ENCODE peak calls at places on chromosomes 3 and 15, in eight cellular contexts. One of them, this sample, is unnamed.

GRCh38 chr15:84810073-84810840 is 6.9 kb upstream of the ALPK3 start:
- DNase-seq in upper lobe of right lung: peak; percentile 40
- DNase-seq in colonic mucosa: no peak
- DNase-seq in fibroblast of pulmonary artery: no peak
- DNase-seq in fibroblast of lung: peak; percentile 38
- DNase-seq in K562: no peak
- DNase-seq in CD8-positive, alpha-beta T cell: no peak
- DNase-seq in adrenal gland: no peak
- DNase-seq in this sample: no peak

GRCh38 chr3:34865350-34865749 is 774.0 kb upstream of the ARPP21 start:
- DNase-seq in upper lobe of right lung: no peak
- DNase-seq in colonic mucosa: no peak
- DNase-seq in fibroblast of pulmonary artery: no peak
- DNase-seq in fibroblast of lung: no peak
- DNase-seq in K562: no peak
- DNase-seq in CD8-positive, alpha-beta T cell: no peak
- DNase-seq in adrenal gland: no peak
- DNase-seq in this sample: no peak

GRCh38 chr15:100092034-100092433 is 249.7 kb downstream of the ADAMTS17 start:
- DNase-seq in upper lobe of right lung: no peak
- DNase-seq in colonic mucosa: no peak
- DNase-seq in fibroblast of pulmonary artery: no peak
- DNase-seq in fibroblast of lung: no peak
- DNase-seq in K562: no peak
- DNase-seq in CD8-positive, alpha-beta T cell: no peak
- DNase-seq in adrenal gland: no peak
- DNase-seq in this sample: no peak

GRCh38 chr15:101000271-101000681 is 81.1 kb downstream of the LRRK1 start:
- DNase-seq in upper lobe of right lung: no peak
- DNase-seq in colonic mucosa: no peak
- DNase-seq in fibroblast of pulmonary artery: peak; percentile 44
- DNase-seq in fibroblast of lung: peak; percentile 69
- DNase-seq in K562: no peak
- DNase-seq in CD8-positive, alpha-beta T cell: no peak
- DNase-seq in adrenal gland: no peak
- DNase-seq in this sample: no peak

GRCh38 chr3:185537369-185537970 is 14.9 kb downstream of the LIPH start:
- DNase-seq in upper lobe of right lung: no peak
- DNase-seq in colonic mucosa: peak; percentile 77
- DNase-seq in fibroblast of pulmonary artery: peak; percentile 94
- DNase-seq in fibroblast of lung: peak; percentile 94
- DNase-seq in K562: peak; percentile 82
- DNase-seq in CD8-positive, alpha-beta T cell: no peak
- DNase-seq in adrenal gland: no peak
- DNase-seq in this sample: peak; percentile 85

GRCh38 chr3:101270158-101270557 is 50.2 kb downstream of the IMPG2 start:
- DNase-seq in upper lobe of right lung: no peak
- DNase-seq in colonic mucosa: no peak
- DNase-seq in fibroblast of pulmonary artery: no peak
- DNase-seq in fibroblast of lung: no peak
- DNase-seq in K562: no peak
- DNase-seq in CD8-positive, alpha-beta T cell: no peak
- DNase-seq in adrenal gland: no peak
- DNase-seq in this sample: no peak

GRCh38 chr3:21117397-21117796 is 633.6 kb downstream of the ZNF385D start:
- DNase-seq in upper lobe of right lung: no peak
- DNase-seq in colonic mucosa: no peak
- DNase-seq in fibroblast of pulmonary artery: no peak
- DNase-seq in fibroblast of lung: peak; percentile 4
- DNase-seq in K562: no peak
- DNase-seq in CD8-positive, alpha-beta T cell: no peak
- DNase-seq in adrenal gland: no peak
- DNase-seq in this sample: no peak

GRCh38 chr3:62811119-62811518 is 64.1 kb downstream of the CADPS start:
- DNase-seq in upper lobe of right lung: no peak
- DNase-seq in colonic mucosa: no peak
- DNase-seq in fibroblast of pulmonary artery: no peak
- DNase-seq in fibroblast of lung: no peak
- DNase-seq in K562: no peak
- DNase-seq in CD8-positive, alpha-beta T cell: no peak
- DNase-seq in adrenal gland: no peak
- DNase-seq in this sample: no peak

GRCh38 chr3:132456141-132456540 is 38.8 kb downstream of the DNAJC13 start:
- DNase-seq in upper lobe of right lung: no peak
- DNase-seq in colonic mucosa: no peak
- DNase-seq in fibroblast of pulmonary artery: no peak
- DNase-seq in fibroblast of lung: no peak
- DNase-seq in K562: no peak
- DNase-seq in CD8-positive, alpha-beta T cell: no peak
- DNase-seq in adrenal gland: no peak
- DNase-seq in this sample: no peak

GRCh38 chr3:110856916-110857315 is 214.7 kb upstream of the NECTIN3 start:
- DNase-seq in upper lobe of right lung: no peak
- DNase-seq in colonic mucosa: no peak
- DNase-seq in fibroblast of pulmonary artery: no peak
- DNase-seq in fibroblast of lung: no peak
- DNase-seq in K562: no peak
- DNase-seq in CD8-positive, alpha-beta T cell: no peak
- DNase-seq in adrenal gland: no peak
- DNase-seq in this sample: no peak

GRCh38 chr3:94647131-94647530 is 584.3 kb downstream of the NSUN3 start:
- DNase-seq in upper lobe of right lung: no peak
- DNase-seq in colonic mucosa: no peak
- DNase-seq in fibroblast of pulmonary artery: peak; percentile 1
- DNase-seq in fibroblast of lung: peak; percentile 46
- DNase-seq in K562: no peak
- DNase-seq in CD8-positive, alpha-beta T cell: no peak
- DNase-seq in adrenal gland: no peak
- DNase-seq in this sample: no peak

GRCh38 chr15:33489335-33489734 is 178.6 kb downstream of the RYR3 start:
- DNase-seq in upper lobe of right lung: no peak
- DNase-seq in colonic mucosa: no peak
- DNase-seq in fibroblast of pulmonary artery: no peak
- DNase-seq in fibroblast of lung: no peak
- DNase-seq in K562: no peak
- DNase-seq in CD8-positive, alpha-beta T cell: no peak
- DNase-seq in adrenal gland: no peak
- DNase-seq in this sample: no peak
- H3K4me3 ChIP-seq in upper lobe of right lung: no peak overlapping the region
- H3K4me3 ChIP-seq in colonic mucosa: no peak overlapping the region
- H3K4me3 ChIP-seq in fibroblast of pulmonary artery: no peak overlapping the region
- H3K4me3 ChIP-seq in fibroblast of lung: no peak overlapping the region
- H3K4me3 ChIP-seq in K562: no peak overlapping the region
- H3K4me3 ChIP-seq in CD8-positive, alpha-beta T cell: no peak overlapping the region
- H3K4me3 ChIP-seq in adrenal gland: no peak overlapping the region
- H3K4me3 ChIP-seq in this sample: no peak overlapping the region

GRCh38 chr3:40523781-40524180 is 979 bp upstream of the ZNF621 start:
- DNase-seq in upper lobe of right lung: no peak
- DNase-seq in colonic mucosa: no peak
- DNase-seq in fibroblast of pulmonary artery: no peak
- DNase-seq in fibroblast of lung: no peak
- DNase-seq in K562: no peak
- DNase-seq in CD8-positive, alpha-beta T cell: no peak
- DNase-seq in adrenal gland: no peak
- DNase-seq in this sample: peak; percentile 15

GRCh38 chr3:40524222-40524570 is 564 bp upstream of the ZNF621 start:
- DNase-seq in upper lobe of right lung: no peak
- DNase-seq in colonic mucosa: no peak
- DNase-seq in fibroblast of pulmonary artery: no peak
- DNase-seq in fibroblast of lung: no peak
- DNase-seq in K562: no peak
- DNase-seq in CD8-positive, alpha-beta T cell: no peak
- DNase-seq in adrenal gland: no peak
- DNase-seq in this sample: peak; percentile 1

GRCh38 chr3:40528426-40528825 is 3.7 kb downstream of the ZNF621 start:
- DNase-seq in upper lobe of right lung: no peak
- DNase-seq in colonic mucosa: no peak
- DNase-seq in fibroblast of pulmonary artery: no peak
- DNase-seq in fibroblast of lung: no peak
- DNase-seq in K562: no peak
- DNase-seq in CD8-positive, alpha-beta T cell: no peak
- DNase-seq in adrenal gland: no peak
- DNase-seq in this sample: no peak

GRCh38 chr3:40521254-40521653 is 3.5 kb upstream of the ZNF621 start:
- DNase-seq in upper lobe of right lung: no peak
- DNase-seq in colonic mucosa: no peak
- DNase-seq in fibroblast of pulmonary artery: no peak
- DNase-seq in fibroblast of lung: no peak
- DNase-seq in K562: no peak
- DNase-seq in CD8-positive, alpha-beta T cell: no peak
- DNase-seq in adrenal gland: no peak
- DNase-seq in this sample: no peak

DNA sequence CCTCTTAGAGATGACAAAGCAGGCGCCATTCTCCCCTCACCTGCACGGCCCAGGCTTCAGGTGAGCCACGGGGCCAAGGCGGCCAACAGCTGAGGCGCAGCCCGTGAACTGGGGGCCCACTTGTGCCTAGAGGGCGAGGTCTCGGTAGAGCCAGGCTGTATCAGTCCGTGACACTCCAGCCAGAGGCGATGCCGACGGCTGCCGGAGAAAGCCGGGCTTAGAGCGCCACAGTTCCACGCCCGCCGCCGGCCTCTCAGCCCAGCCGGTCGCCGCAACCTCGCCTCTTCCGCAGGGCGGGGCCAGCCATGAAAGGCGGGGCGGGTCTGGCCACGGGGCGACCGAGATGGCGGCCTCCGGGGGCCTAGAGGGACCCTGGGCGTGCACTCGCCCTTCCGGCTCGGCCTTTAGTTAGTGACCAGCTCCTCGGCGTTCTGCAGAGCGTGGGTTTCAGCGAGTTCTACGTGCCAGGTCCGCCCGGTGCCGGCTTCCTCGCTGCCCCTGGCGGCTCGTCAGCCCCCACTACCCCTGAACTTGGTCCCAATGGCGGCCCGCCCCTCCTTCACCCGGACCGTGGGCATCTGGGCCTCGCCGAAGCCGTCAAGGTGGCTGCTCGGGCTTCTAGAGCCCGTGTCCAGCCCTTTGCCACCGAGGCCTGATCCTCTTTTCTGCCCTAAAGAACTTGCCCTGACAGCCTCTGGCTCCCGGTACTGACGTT is at the start of gene ZNF621:
- DNase-seq in upper lobe of right lung: peak; percentile 96
- DNase-seq in colonic mucosa: peak; percentile 92
- DNase-seq in fibroblast of pulmonary artery: peak; percentile 88
- DNase-seq in fibroblast of lung: peak; percentile 83
- DNase-seq in K562: peak; percentile 95
- DNase-seq in CD8-positive, alpha-beta T cell: peak; percentile 85
- DNase-seq in adrenal gland: peak; percentile 89
- DNase-seq in this sample: peak; percentile 49
- TF ChIP-seq CTCF in upper lobe of right lung: no peak
- TF ChIP-seq CTCF in colonic mucosa: no peak
- TF ChIP-seq CTCF in fibroblast of pulmonary artery: no peak
- TF ChIP-seq CTCF in fibroblast of lung: no peak
- TF ChIP-seq CTCF in K562: peak; percentile 16
- TF ChIP-seq CTCF in CD8-positive, alpha-beta T cell: no peak
- TF ChIP-seq CTCF in adrenal gland: no peak
- TF ChIP-seq CTCF in this sample: peak; percentile 15

GRCh38 chr3:64667138-64667537 is 20.7 kb downstream of the ADAMTS9 start:
- DNase-seq in upper lobe of right lung: no peak
- DNase-seq in colonic mucosa: no peak
- DNase-seq in fibroblast of pulmonary artery: peak; percentile 49
- DNase-seq in fibroblast of lung: no peak
- DNase-seq in K562: no peak
- DNase-seq in CD8-positive, alpha-beta T cell: no peak
- DNase-seq in adrenal gland: no peak
- DNase-seq in this sample: no peak

GRCh38 chr3:64666171-64666581 is 21.6 kb downstream of the ADAMTS9 start:
- DNase-seq in upper lobe of right lung: no peak
- DNase-seq in colonic mucosa: no peak
- DNase-seq in fibroblast of pulmonary artery: no peak
- DNase-seq in fibroblast of lung: peak; percentile 60
- DNase-seq in K562: no peak
- DNase-seq in CD8-positive, alpha-beta T cell: no peak
- DNase-seq in adrenal gland: no peak
- DNase-seq in this sample: no peak

GRCh38 chr3:64664397-64664796 is 23.4 kb downstream of the ADAMTS9 start:
- DNase-seq in upper lobe of right lung: no peak
- DNase-seq in colonic mucosa: no peak
- DNase-seq in fibroblast of pulmonary artery: no peak
- DNase-seq in fibroblast of lung: no peak
- DNase-seq in K562: no peak
- DNase-seq in CD8-positive, alpha-beta T cell: no peak
- DNase-seq in adrenal gland: no peak
- DNase-seq in this sample: no peak

GRCh38 chr3:64668582-64669510 is 19.0 kb downstream of the ADAMTS9 start:
- DNase-seq in upper lobe of right lung: no peak
- DNase-seq in colonic mucosa: no peak
- DNase-seq in fibroblast of pulmonary artery: no peak
- DNase-seq in fibroblast of lung: no peak
- DNase-seq in K562: no peak
- DNase-seq in CD8-positive, alpha-beta T cell: no peak
- DNase-seq in adrenal gland: no peak
- DNase-seq in this sample: no peak

GRCh38 chr3:64667887-64668581 is 19.8 kb downstream of the ADAMTS9 start:
- DNase-seq in upper lobe of right lung: peak; percentile 74
- DNase-seq in colonic mucosa: no peak
- DNase-seq in fibroblast of pulmonary artery: no peak
- DNase-seq in fibroblast of lung: no peak
- DNase-seq in K562: no peak
- DNase-seq in CD8-positive, alpha-beta T cell: no peak
- DNase-seq in adrenal gland: no peak
- DNase-seq in this sample: no peak
- H3K4me3 ChIP-seq in upper lobe of right lung: no peak overlapping the region
- H3K4me3 ChIP-seq in colonic mucosa: no peak overlapping the region
- H3K4me3 ChIP-seq in fibroblast of pulmonary artery: no peak overlapping the region
- H3K4me3 ChIP-seq in fibroblast of lung: no peak overlapping the region
- H3K4me3 ChIP-seq in K562: no peak overlapping the region
- H3K4me3 ChIP-seq in CD8-positive, alpha-beta T cell: no peak overlapping the region
- H3K4me3 ChIP-seq in adrenal gland: no peak overlapping the region
- H3K4me3 ChIP-seq in this sample: no peak overlapping the region

GRCh38 chr3:190122198-190122771 is 1.6 kb upstream of the P3H2 start:
- DNase-seq in upper lobe of right lung: no peak
- DNase-seq in colonic mucosa: no peak
- DNase-seq in fibroblast of pulmonary artery: peak; percentile 57
- DNase-seq in fibroblast of lung: peak; percentile 94
- DNase-seq in K562: no peak
- DNase-seq in CD8-positive, alpha-beta T cell: no peak
- DNase-seq in adrenal gland: no peak
- DNase-seq in this sample: no peak

GRCh38 chr3:190121061-190121765 is 516 bp upstream of the P3H2 start:
- DNase-seq in upper lobe of right lung: no peak
- DNase-seq in colonic mucosa: no peak
- DNase-seq in fibroblast of pulmonary artery: no peak
- DNase-seq in fibroblast of lung: no peak
- DNase-seq in K562: no peak
- DNase-seq in CD8-positive, alpha-beta T cell: no peak
- DNase-seq in adrenal gland: no peak
- DNase-seq in this sample: no peak

GRCh38 chr3:190117995-190118394 is 2.7 kb downstream of the P3H2 start:
- DNase-seq in upper lobe of right lung: no peak
- DNase-seq in colonic mucosa: no peak
- DNase-seq in fibroblast of pulmonary artery: no peak
- DNase-seq in fibroblast of lung: peak; percentile 74
- DNase-seq in K562: no peak
- DNase-seq in CD8-positive, alpha-beta T cell: no peak
- DNase-seq in adrenal gland: no peak
- DNase-seq in this sample: no peak

GRCh38 chr3:190119734-190120133 is 963 bp downstream of the P3H2 start:
- DNase-seq in upper lobe of right lung: no peak
- DNase-seq in colonic mucosa: no peak
- DNase-seq in fibroblast of pulmonary artery: no peak
- DNase-seq in fibroblast of lung: no peak
- DNase-seq in K562: no peak
- DNase-seq in CD8-positive, alpha-beta T cell: no peak
- DNase-seq in adrenal gland: no peak
- DNase-seq in this sample: no peak

GRCh38 chr3:190120161-190121060 is at the start of gene P3H2:
- DNase-seq in upper lobe of right lung: peak; percentile 92
- DNase-seq in colonic mucosa: peak; percentile 78
- DNase-seq in fibroblast of pulmonary artery: peak; percentile 92
- DNase-seq in fibroblast of lung: peak; percentile 94
- DNase-seq in K562: no peak
- DNase-seq in CD8-positive, alpha-beta T cell: no peak
- DNase-seq in adrenal gland: peak; percentile 88
- DNase-seq in this sample: peak; percentile 56
- TF ChIP-seq CTCF in upper lobe of right lung: peak; percentile 44
- TF ChIP-seq CTCF in colonic mucosa: no peak
- TF ChIP-seq CTCF in fibroblast of pulmonary artery: peak; percentile 48
- TF ChIP-seq CTCF in fibroblast of lung: peak; percentile 47
- TF ChIP-seq CTCF in K562: no peak
- TF ChIP-seq CTCF in CD8-positive, alpha-beta T cell: no peak
- TF ChIP-seq CTCF in adrenal gland: peak; percentile 70
- TF ChIP-seq CTCF in this sample: peak; percentile 63

This sample was measured in LNCaP clone FGC.